ENCODE peak calls at places on chromosomes 3 and 15, in nine cellular contexts. Q is endothelial cell, G is NCI-H1105, P is brain microvascular endothelial cell, U is M059J, R is fibroblast of lung, L is HCEC 1CT, M is NCI-H1417, E is T-cell. D is an unnamed sample.

GRCh38 chr3:52784021-52784621 is 6.7 kb downstream of the ITIH1 start:
- DNase-seq in L (no peak), U (no peak), M (no peak), P (no peak), Q (no peak), R (no peak), G (no peak), E (no peak), D (no peak)

GRCh38 chr15:77568960-77569646 is 63.6 kb downstream of the LINGO1 start:
- DNase-seq in P (peak), M (no peak), R (peak), L (no peak), E (no peak), G (no peak), U (no peak), Q (no peak), D (no peak)

GRCh38 chr3:98980915-98981596 is 79.6 kb upstream of the DCBLD2 start:
- DNase-seq in Q (no peak), R (peak), L (peak), P (peak), G (no peak), U (peak), E (no peak), M (no peak), D (peak)

GRCh38 chr15:61584410-61584809 is 355.3 kb upstream of the RORA start:
- DNase-seq in U (no peak), E (no peak), P (no peak), R (no peak), M (no peak), L (no peak), Q (no peak), G (no peak), D (peak)

GRCh38 chr3:190258634-190259033 is 63.6 kb downstream of the CLDN1 start:
- DNase-seq in M (peak), E (no peak), G (no peak), U (no peak), P (peak), L (no peak), Q (no peak), R (peak), D (no peak)

GRCh38 chr15:45648521-45649200 is 13.8 kb downstream of the SQOR start:
- DNase-seq in U (peak), L (peak), M (no peak), E (no peak), R (peak), Q (no peak), P (peak), G (no peak), D (peak)

GRCh38 chr3:38549082-38549481 is 52.9 kb downstream of the EXOG start:
- DNase-seq in E (no peak), G (no peak), R (no peak), Q (no peak), M (no peak), U (no peak), P (no peak), L (no peak), D (no peak)

GRCh38 chr15:56244237-56244810 is 645 bp upstream of the RFX7 start:
- DNase-seq in Q (peak), P (peak), U (peak), R (peak), L (peak), E (no peak), M (peak), G (peak), D (peak)

GRCh38 chr3:11847607-11848006 is 922 bp upstream of the TAMM41 start:
- DNase-seq in Q (no peak), E (no peak), M (no peak), G (no peak), L (no peak), R (no peak), U (peak), P (no peak), D (no peak)

GRCh38 chr15:73485372-73485771 is 42.4 kb downstream of the REC114 start:
- DNase-seq in M (no peak), U (no peak), Q (no peak), G (no peak), E (no peak), L (no peak), R (no peak), P (no peak), D (no peak)

GRCh38 chr15:96186105-96186504 is 144.4 kb upstream of the NR2F2 start:
- DNase-seq in G (no peak), Q (no peak), L (no peak), R (no peak), E (no peak), M (no peak), P (no peak), U (no peak), D (peak)

GRCh38 chr15:52093539-52094502 is 18.8 kb downstream of the BCL2L10 start:
- DNase-seq in Q (no peak), U (peak), G (no peak), L (peak), M (no peak), E (no peak), R (peak), P (peak), D (peak)

GRCh38 chr3:188584162-188584529 is 430.2 kb downstream of the LPP start:
- DNase-seq in R (peak), L (peak), Q (no peak), G (no peak), P (peak), E (no peak), U (peak), M (no peak), D (peak)

GRCh38 chr3:34881026-34881425 is 758.3 kb upstream of the ARPP21 start:
- DNase-seq in Q (no peak), M (no peak), U (no peak), R (peak), E (no peak), G (no peak), L (no peak), P (no peak), D (no peak)

GRCh38 chr15:92097473-92098178 is 244.1 kb downstream of the SLCO3A1 start:
- DNase-seq in R (peak), G (peak), M (peak), L (peak), U (peak), P (peak), E (peak), Q (peak), D (peak)

GRCh38 chr3:29382399-29382798 is 101.5 kb downstream of the RBMS3 start:
- DNase-seq in R (peak), L (no peak), G (no peak), Q (no peak), E (no peak), P (no peak), U (no peak), M (no peak), D (no peak)

GRCh38 chr3:45986303-45986982 is 9.2 kb downstream of the FYCO1 start:
- DNase-seq in L (peak), G (no peak), P (peak), Q (no peak), E (no peak), M (no peak), R (peak), U (peak), D (peak)

GRCh38 chr3:10983219-10983916 is 9.2 kb upstream of the SLC6A1 start:
- DNase-seq in U (peak), R (peak), M (no peak), L (peak), G (peak), P (peak), E (no peak), Q (peak), D (peak)

GRCh38 chr15:97904196-97904572 is 56.3 kb upstream of the ARRDC4 start:
- DNase-seq in R (peak), E (no peak), U (peak), G (peak), M (peak), Q (peak), P (peak), L (peak), D (peak)

GRCh38 chr3:25035511-25035910 is 392.6 kb upstream of the RARB start:
- DNase-seq in G (no peak), E (no peak), P (no peak), U (no peak), Q (no peak), L (no peak), M (no peak), R (peak), D (no peak)

GRCh38 chr3:143538577-143538981 is 309.7 kb downstream of the SLC9A9 start:
- DNase-seq in P (peak), L (peak), G (no peak), E (no peak), R (peak), Q (no peak), M (no peak), U (no peak), D (peak)

GRCh38 chr15:41881925-41882688 is 11.7 kb downstream of the SPTBN5 start:
- DNase-seq in L (no peak), E (no peak), R (peak), U (no peak), M (no peak), G (no peak), P (no peak), Q (peak), D (no peak)

GRCh38 chr3:49859576-49860305 is 3.4 kb upstream of the TRAIP start:
- DNase-seq in R (no peak), L (no peak), E (no peak), G (no peak), Q (no peak), M (no peak), P (no peak), U (no peak), D (no peak)

GRCh38 chr3:111785034-111785433 is 74.0 kb upstream of the PHLDB2 start:
- DNase-seq in L (peak), R (no peak), U (no peak), P (no peak), E (no peak), M (no peak), Q (no peak), G (no peak), D (no peak)

GRCh38 chr3:55592572-55592971 is 105.5 kb upstream of the WNT5A start:
- DNase-seq in M (no peak), P (no peak), E (no peak), R (peak), Q (no peak), G (no peak), U (no peak), L (no peak), D (peak)

GRCh38 chr3:51962854-51963530 is 4.3 kb downstream of the PCBP4 start:
- DNase-seq in P (no peak), G (no peak), L (no peak), E (no peak), Q (no peak), U (no peak), M (no peak), R (no peak), D (no peak)

GRCh38 chr3:170307998-170308398 is 49.5 kb upstream of the SKIL start:
- DNase-seq in E (no peak), G (no peak), R (peak), L (peak), U (peak), P (peak), M (peak), Q (no peak), D (peak)

GRCh38 chr15:39642011-39642640 is 61.2 kb downstream of the THBS1 start:
- DNase-seq in E (no peak), P (peak), R (peak), U (peak), G (no peak), L (peak), Q (no peak), M (no peak), D (peak)

GRCh38 chr3:38454884-38455638 is 1.4 kb downstream of the ACVR2B start:
- DNase-seq in Q (peak), R (peak), M (peak), G (peak), L (peak), P (no peak), U (peak), E (no peak), D (peak)

GRCh38 chr3:45950131-45950530 is 6.9 kb downstream of the CXCR6 start:
- DNase-seq in G (no peak), U (no peak), M (no peak), E (no peak), Q (no peak), L (no peak), R (no peak), P (no peak), D (no peak)

GRCh38 chr3:49667701-49668413 is 6.3 kb upstream of the APEH start:
- DNase-seq in U (no peak), R (no peak), Q (no peak), L (no peak), E (no peak), G (no peak), M (no peak), P (no peak), D (no peak)

GRCh38 chr3:12638105-12638504 is 25.8 kb downstream of the RAF1 start:
- DNase-seq in U (no peak), P (no peak), Q (no peak), M (no peak), E (no peak), G (no peak), L (no peak), R (peak), D (peak)

GRCh38 chr15:67945951-67946700 is 106.3 kb upstream of the RNU6-1 start:
- DNase-seq in L (no peak), G (no peak), U (peak), R (peak), P (peak), Q (peak), M (no peak), E (no peak), D (no peak)

GRCh38 chr3:101988591-101988990 is 139.3 kb downstream of the NFKBIZ start:
- DNase-seq in L (no peak), G (no peak), R (no peak), M (no peak), Q (no peak), P (no peak), U (no peak), E (no peak), D (no peak)

GRCh38 chr3:6066397-6066796 is 794.5 kb upstream of the GRM7 start:
- DNase-seq in Q (no peak), U (no peak), L (no peak), M (no peak), G (no peak), P (no peak), E (no peak), R (no peak), D (no peak)

D was measured in LHCN-M2.